ENCODE peak calls at places on chromosomes 13 and 19, in eight cellular contexts. One of them, this sample, is unnamed.

GRCh38 chr19:41928754-41929535 is 696 bp upstream of the ERFL start:
- DNase-seq in ELF-1: no peak
- DNase-seq in NCI-H774: no peak
- DNase-seq in stimulated activated CD8-positive, alpha-beta memory T cell treated with anti-CD3 and anti-CD28 coated beads, Interleukin-15, amount 100 ng/mL, for 4 hours: no peak
- DNase-seq in caudate nucleus: no peak
- DNase-seq in stimulated activated naive CD4-positive, alpha-beta T cell: peak
- DNase-seq in mesenchymal stem cell: no peak
- DNase-seq in foreskin fibroblast: no peak
- DNase-seq in this sample: no peak

GRCh38 chr13:81104316-81104715 is 763.4 kb upstream of the SPRY2 start:
- DNase-seq in ELF-1: no peak
- DNase-seq in NCI-H774: no peak
- DNase-seq in stimulated activated CD8-positive, alpha-beta memory T cell treated with anti-CD3 and anti-CD28 coated beads, Interleukin-15, amount 100 ng/mL, for 4 hours: no peak
- DNase-seq in caudate nucleus: no peak
- DNase-seq in stimulated activated naive CD4-positive, alpha-beta T cell: no peak
- DNase-seq in mesenchymal stem cell: no peak
- DNase-seq in foreskin fibroblast: no peak
- DNase-seq in this sample: no peak

GRCh38 chr19:6543866-6544347 is 13.1 kb downstream of the TNFSF9 start:
- DNase-seq in ELF-1: no peak
- DNase-seq in NCI-H774: no peak
- DNase-seq in stimulated activated CD8-positive, alpha-beta memory T cell treated with anti-CD3 and anti-CD28 coated beads, Interleukin-15, amount 100 ng/mL, for 4 hours: no peak
- DNase-seq in caudate nucleus: no peak
- DNase-seq in stimulated activated naive CD4-positive, alpha-beta T cell: no peak
- DNase-seq in mesenchymal stem cell: no peak
- DNase-seq in foreskin fibroblast: no peak
- DNase-seq in this sample: no peak

GRCh38 chr19:16520986-16521624 is 21.1 kb downstream of the CHERP start:
- DNase-seq in ELF-1: no peak
- DNase-seq in NCI-H774: no peak
- DNase-seq in stimulated activated CD8-positive, alpha-beta memory T cell treated with anti-CD3 and anti-CD28 coated beads, Interleukin-15, amount 100 ng/mL, for 4 hours: no peak
- DNase-seq in caudate nucleus: no peak
- DNase-seq in stimulated activated naive CD4-positive, alpha-beta T cell: no peak
- DNase-seq in mesenchymal stem cell: no peak
- DNase-seq in foreskin fibroblast: no peak
- DNase-seq in this sample: no peak

GRCh38 chr13:98298599-98298998 is 121.5 kb upstream of the RNF113B start:
- DNase-seq in ELF-1: no peak
- DNase-seq in NCI-H774: no peak
- DNase-seq in stimulated activated CD8-positive, alpha-beta memory T cell treated with anti-CD3 and anti-CD28 coated beads, Interleukin-15, amount 100 ng/mL, for 4 hours: no peak
- DNase-seq in caudate nucleus: no peak
- DNase-seq in stimulated activated naive CD4-positive, alpha-beta T cell: no peak
- DNase-seq in mesenchymal stem cell: no peak
- DNase-seq in foreskin fibroblast: no peak
- DNase-seq in this sample: no peak

GRCh38 chr13:49791753-49792549 is 531 bp downstream of the KPNA3 start:
- DNase-seq in ELF-1: peak
- DNase-seq in NCI-H774: no peak
- DNase-seq in stimulated activated CD8-positive, alpha-beta memory T cell treated with anti-CD3 and anti-CD28 coated beads, Interleukin-15, amount 100 ng/mL, for 4 hours: peak
- DNase-seq in caudate nucleus: peak
- DNase-seq in stimulated activated naive CD4-positive, alpha-beta T cell: peak
- DNase-seq in mesenchymal stem cell: peak
- DNase-seq in foreskin fibroblast: no peak
- DNase-seq in this sample: peak

GRCh38 chr13:93945621-93946020 is 533.9 kb downstream of the DCT start:
- DNase-seq in ELF-1: no peak
- DNase-seq in NCI-H774: no peak
- DNase-seq in stimulated activated CD8-positive, alpha-beta memory T cell treated with anti-CD3 and anti-CD28 coated beads, Interleukin-15, amount 100 ng/mL, for 4 hours: no peak
- DNase-seq in caudate nucleus: no peak
- DNase-seq in stimulated activated naive CD4-positive, alpha-beta T cell: no peak
- DNase-seq in mesenchymal stem cell: no peak
- DNase-seq in foreskin fibroblast: no peak
- DNase-seq in this sample: no peak

GRCh38 chr13:31749929-31750328 is 10.6 kb downstream of the RXFP2 start:
- DNase-seq in ELF-1: no peak
- DNase-seq in NCI-H774: no peak
- DNase-seq in stimulated activated CD8-positive, alpha-beta memory T cell treated with anti-CD3 and anti-CD28 coated beads, Interleukin-15, amount 100 ng/mL, for 4 hours: no peak
- DNase-seq in caudate nucleus: no peak
- DNase-seq in stimulated activated naive CD4-positive, alpha-beta T cell: no peak
- DNase-seq in mesenchymal stem cell: peak
- DNase-seq in foreskin fibroblast: peak
- DNase-seq in this sample: peak